ENCODE peak calls at places on chromosomes 1 and 21, in four cellular contexts. One of them, this sample, is unnamed.

GRCh38 chr1:118927826-118928225 is 60.3 kb downstream of the TBX15 start:
- DNase-seq in sigmoid colon: no peak
- DNase-seq in HCT116: no peak
- DNase-seq in GM12891: no peak
- DNase-seq in this sample: no peak

GRCh38 chr1:32540589-32540988 is 1.4 kb downstream of the ZBTB8A start:
- DNase-seq in HCT116: no peak
- DNase-seq in GM12891: no peak
- DNase-seq in sigmoid colon: no peak
- DNase-seq in this sample: no peak

GRCh38 chr21:17387030-17387617 is 125.7 kb upstream of the CXADR start:
- DNase-seq in sigmoid colon: no peak
- DNase-seq in GM12891: peak; percentile 22
- DNase-seq in HCT116: peak; percentile 51
- DNase-seq in this sample: peak; percentile 33

GRCh38 chr1:40030528-40031135 is 9.9 kb upstream of the CAP1 start:
- DNase-seq in sigmoid colon: no peak
- DNase-seq in GM12891: no peak
- DNase-seq in HCT116: no peak
- DNase-seq in this sample: no peak

GRCh38 chr1:22821027-22821426 is 110.4 kb downstream of the EPHB2 start:
- DNase-seq in sigmoid colon: no peak
- DNase-seq in HCT116: no peak
- DNase-seq in GM12891: no peak
- DNase-seq in this sample: no peak

GRCh38 chr1:222769968-222770620 is 33.1 kb downstream of the FAM177B start:
- DNase-seq in GM12891: no peak
- DNase-seq in sigmoid colon: no peak
- DNase-seq in HCT116: no peak
- DNase-seq in this sample: no peak

GRCh38 chr1:161008857-161009554 is 11.9 kb downstream of the F11R start:
- DNase-seq in HCT116: no peak
- DNase-seq in GM12891: no peak
- DNase-seq in sigmoid colon: no peak
- DNase-seq in this sample: no peak

GRCh38 chr1:213376862-213377372 is 325.9 kb downstream of the RPS6KC1 start:
- DNase-seq in GM12891: no peak
- DNase-seq in HCT116: no peak
- DNase-seq in sigmoid colon: no peak
- DNase-seq in this sample: no peak

GRCh38 chr1:89460348-89460747 is 64.3 kb upstream of the LRRC8B start:
- DNase-seq in HCT116: no peak
- DNase-seq in sigmoid colon: no peak
- DNase-seq in GM12891: no peak
- DNase-seq in this sample: no peak

GRCh38 chr1:68207129-68207689 is 25.1 kb downstream of the WLS start:
- DNase-seq in sigmoid colon: no peak
- DNase-seq in GM12891: no peak
- DNase-seq in HCT116: no peak
- DNase-seq in this sample: no peak

GRCh38 chr1:46533179-46533864 is 18.1 kb downstream of the KNCN start:
- DNase-seq in GM12891: peak; percentile 48
- DNase-seq in sigmoid colon: no peak
- DNase-seq in HCT116: no peak
- DNase-seq in this sample: no peak

GRCh38 chr1:117396636-117397035 is 29.4 kb downstream of the MAN1A2 start:
- DNase-seq in GM12891: no peak
- DNase-seq in sigmoid colon: no peak
- DNase-seq in HCT116: no peak
- DNase-seq in this sample: no peak

GRCh38 chr1:94966033-94966432 is 39.1 kb upstream of the CNN3 start:
- DNase-seq in sigmoid colon: no peak
- DNase-seq in GM12891: no peak
- DNase-seq in HCT116: no peak
- DNase-seq in this sample: no peak

GRCh38 chr1:229440821-229441537 is 7.1 kb upstream of the ACTA1 start:
- DNase-seq in sigmoid colon: no peak
- DNase-seq in GM12891: no peak
- DNase-seq in HCT116: no peak
- DNase-seq in this sample: peak; percentile 60

GRCh38 chr1:33466159-33466558 is 6.3 kb upstream of the ZSCAN20 start:
- DNase-seq in GM12891: no peak
- DNase-seq in sigmoid colon: peak; percentile 74
- DNase-seq in HCT116: no peak
- DNase-seq in this sample: no peak

GRCh38 chr1:44407430-44408180 is 2.5 kb downstream of the RNF220 start:
- DNase-seq in sigmoid colon: no peak
- DNase-seq in HCT116: no peak
- DNase-seq in GM12891: no peak
- DNase-seq in this sample: no peak

GRCh38 chr21:21715286-21715969 is 717.2 kb downstream of the NCAM2 start:
- DNase-seq in sigmoid colon: no peak
- DNase-seq in GM12891: no peak
- DNase-seq in HCT116: no peak
- DNase-seq in this sample: peak; percentile 6

GRCh38 chr1:21020151-21020550 is 156.5 kb downstream of the EIF4G3 start:
- DNase-seq in sigmoid colon: no peak
- DNase-seq in HCT116: no peak
- DNase-seq in GM12891: no peak
- DNase-seq in this sample: no peak

GRCh38 chr1:202281316-202282016 is 60.3 kb downstream of the UBE2T start:
- DNase-seq in GM12891: no peak
- DNase-seq in HCT116: no peak
- DNase-seq in sigmoid colon: no peak
- DNase-seq in this sample: peak; percentile 30

GRCh38 chr1:6245869-6246496 is 2.0 kb downstream of the HES3 start:
- DNase-seq in sigmoid colon: no peak
- DNase-seq in GM12891: no peak
- DNase-seq in HCT116: no peak
- DNase-seq in this sample: no peak

GRCh38 chr21:43025636-43026180 is 49.9 kb downstream of the CBS start:
- DNase-seq in sigmoid colon: no peak
- DNase-seq in HCT116: no peak
- DNase-seq in GM12891: no peak
- DNase-seq in this sample: no peak

DNA sequence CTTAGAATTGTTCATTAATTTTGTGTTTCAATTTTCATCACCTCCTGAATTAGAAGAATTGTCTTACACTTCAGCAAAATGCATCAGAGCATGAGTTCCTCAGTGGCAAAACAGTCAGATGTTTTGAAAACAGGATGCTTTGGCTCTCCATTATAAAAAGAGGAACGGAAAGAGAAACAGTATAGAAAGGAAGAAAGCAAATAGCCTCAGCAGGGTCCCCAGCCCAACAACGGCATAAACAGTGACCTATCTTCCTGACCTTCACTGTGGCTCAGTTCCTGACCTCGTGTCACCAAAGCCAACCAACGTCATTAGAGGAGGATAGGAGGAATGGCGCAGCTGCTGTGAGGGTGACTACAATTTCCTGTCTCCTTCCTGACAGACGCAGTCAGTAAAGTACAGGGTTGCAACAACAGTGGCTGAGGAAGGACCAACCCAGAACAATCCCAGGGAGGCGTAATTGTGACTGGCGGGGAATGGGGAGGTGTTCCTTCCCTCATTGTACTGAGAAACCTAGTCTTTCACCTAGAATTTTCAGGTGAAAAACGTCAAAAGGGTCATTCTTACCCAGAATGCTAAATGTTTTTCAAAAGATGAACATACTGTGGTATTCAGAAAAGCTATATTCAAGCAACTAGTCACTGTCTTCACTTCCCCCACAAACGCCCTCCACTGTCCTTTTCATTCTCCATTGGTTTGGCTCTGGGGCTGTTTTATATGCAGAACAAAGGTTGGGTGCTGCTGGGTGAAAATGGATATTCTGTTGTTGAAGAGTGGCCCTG is 197.9 kb upstream of the SGIP1 start:
- DNase-seq in GM12891: no peak
- DNase-seq in HCT116: no peak
- DNase-seq in sigmoid colon: peak; percentile 84
- DNase-seq in this sample: no peak
- TF ChIP-seq POLR2A in GM12891: peak; percentile 92
- TF ChIP-seq POLR2A in HCT116: no peak
- TF ChIP-seq POLR2A in sigmoid colon: no peak
- TF ChIP-seq POLR2A in this sample: no peak

DNA sequence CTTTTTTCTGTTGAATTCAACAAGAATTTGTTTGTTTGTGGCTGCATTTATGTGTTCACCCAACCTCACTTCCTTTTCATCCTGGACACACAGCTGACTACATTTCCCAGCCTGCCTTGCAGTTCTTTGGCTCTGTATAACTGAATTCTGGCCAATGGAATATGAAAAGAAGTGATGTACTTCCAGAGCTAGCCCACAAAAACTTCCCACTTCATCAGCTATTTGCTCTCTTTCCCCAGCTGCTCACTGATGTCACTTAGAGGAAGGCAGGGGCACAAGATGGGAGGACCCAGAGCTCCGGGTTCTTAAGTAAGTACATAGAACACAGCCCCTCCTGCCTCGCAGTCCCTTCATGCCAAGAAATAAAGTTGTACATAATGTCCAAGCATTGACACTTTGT is 235.0 kb upstream of the FGGY start:
- DNase-seq in HCT116: peak; percentile 32
- DNase-seq in GM12891: no peak
- DNase-seq in sigmoid colon: peak; percentile 90
- DNase-seq in this sample: no peak
- TF ChIP-seq POLR2A in HCT116: no peak
- TF ChIP-seq POLR2A in GM12891: no peak
- TF ChIP-seq POLR2A in sigmoid colon: no peak
- TF ChIP-seq POLR2A in this sample: no peak

GRCh38 chr1:25338188-25338981 is at the start of gene TMEM50A:
- DNase-seq in HCT116: peak; percentile 68
- DNase-seq in GM12891: peak; percentile 79
- DNase-seq in sigmoid colon: peak; percentile 95
- DNase-seq in this sample: peak; percentile 65
- TF ChIP-seq POLR2A in HCT116: no peak
- TF ChIP-seq POLR2A in GM12891: peak; percentile 40
- TF ChIP-seq POLR2A in sigmoid colon: peak; percentile 61
- TF ChIP-seq POLR2A in this sample: peak; percentile 58

DNA sequence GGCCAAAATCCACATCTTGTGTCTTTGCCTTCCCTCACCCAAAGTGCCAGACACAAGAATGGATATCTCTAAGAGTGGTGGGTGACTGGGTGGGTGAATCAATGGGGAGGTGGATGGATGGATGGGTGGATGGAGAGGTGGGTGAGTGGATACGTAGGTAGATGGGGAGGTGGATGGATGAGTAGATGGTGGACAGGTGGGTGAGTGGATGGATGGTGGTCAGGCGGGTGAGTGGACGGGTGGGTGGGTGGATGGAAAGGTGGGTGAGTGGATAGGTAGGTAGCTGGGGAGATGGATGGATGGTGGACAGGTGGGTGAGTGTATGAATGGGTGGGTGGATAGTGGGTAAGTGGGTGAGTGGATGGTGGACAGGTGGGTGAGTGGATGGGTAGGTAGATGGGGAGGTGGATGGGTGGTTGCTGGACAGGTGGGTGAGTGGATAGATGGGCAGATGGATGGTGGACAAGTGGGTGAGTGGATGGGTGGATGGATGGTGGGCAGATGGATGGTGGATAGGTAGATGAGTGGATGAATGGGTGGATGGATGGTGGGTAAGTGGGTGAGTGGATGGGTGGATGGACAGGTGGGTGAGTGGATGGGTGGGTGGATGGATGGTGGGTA is 34.2 kb downstream of the SLC19A1 start:
- DNase-seq in HCT116: no peak
- DNase-seq in sigmoid colon: peak; percentile 35
- DNase-seq in GM12891: no peak
- DNase-seq in this sample: no peak
- TF ChIP-seq POLR2A in HCT116: no peak
- TF ChIP-seq POLR2A in sigmoid colon: no peak
- TF ChIP-seq POLR2A in GM12891: no peak
- TF ChIP-seq POLR2A in this sample: no peak

DNA sequence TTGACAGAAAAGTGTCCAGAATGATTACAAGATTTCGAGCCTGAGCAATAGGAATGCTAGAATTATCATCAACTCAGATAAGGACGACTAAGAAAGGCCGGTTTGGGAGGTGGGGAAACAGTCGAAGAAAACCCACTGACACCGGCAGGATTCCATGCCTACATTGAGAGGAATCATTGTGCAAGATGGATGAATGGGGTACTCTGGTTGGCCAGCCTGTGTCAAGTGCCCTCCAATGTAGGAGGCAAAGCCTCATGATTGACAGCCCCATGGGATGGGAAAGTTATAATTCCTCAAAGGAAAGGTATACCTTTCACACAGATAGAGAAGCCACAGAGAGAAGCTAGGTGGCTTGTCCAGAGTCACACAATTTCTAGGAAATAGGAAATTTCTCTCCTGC is 153.5 kb upstream of the CTTNBP2NL start:
- DNase-seq in GM12891: no peak
- DNase-seq in sigmoid colon: no peak
- DNase-seq in HCT116: no peak
- DNase-seq in this sample: no peak
- TF ChIP-seq POLR2A in GM12891: no peak
- TF ChIP-seq POLR2A in sigmoid colon: no peak
- TF ChIP-seq POLR2A in HCT116: no peak
- TF ChIP-seq POLR2A in this sample: no peak

GRCh38 chr1:157043685-157044084 is 1.9 kb downstream of the ARHGEF11 start:
- DNase-seq in HCT116: no peak
- DNase-seq in GM12891: no peak
- DNase-seq in sigmoid colon: no peak
- DNase-seq in this sample: no peak

GRCh38 chr1:157044326-157044725 is 1.2 kb downstream of the ARHGEF11 start:
- DNase-seq in HCT116: no peak
- DNase-seq in sigmoid colon: no peak
- DNase-seq in GM12891: no peak
- DNase-seq in this sample: no peak

GRCh38 chr1:157045251-157046218 is at the start of gene ARHGEF11:
- DNase-seq in HCT116: peak; percentile 64
- DNase-seq in sigmoid colon: peak; percentile 95
- DNase-seq in GM12891: peak; percentile 52
- DNase-seq in this sample: peak; percentile 90

GRCh38 chr1:157042852-157043251 is 2.7 kb downstream of the ARHGEF11 start:
- DNase-seq in sigmoid colon: no peak
- DNase-seq in GM12891: no peak
- DNase-seq in HCT116: no peak
- DNase-seq in this sample: no peak

DNA sequence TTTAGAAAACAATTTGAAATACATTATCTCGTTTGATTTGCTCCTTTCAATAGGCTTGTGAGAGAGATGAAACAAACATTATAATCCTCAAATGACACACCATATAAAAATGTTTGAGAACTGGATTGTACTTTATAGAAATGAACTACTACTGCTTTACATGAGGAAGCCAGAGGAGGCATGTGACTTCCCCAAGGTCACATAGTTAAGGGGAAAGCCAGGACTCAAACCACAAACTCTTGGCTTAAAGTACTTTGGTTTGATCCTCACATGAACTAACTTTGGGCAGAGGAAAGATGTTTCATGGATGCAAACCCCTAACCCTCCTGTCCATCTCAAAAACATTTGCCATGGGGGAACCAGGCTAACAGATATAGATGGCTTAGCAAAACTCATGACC is 4.7 kb downstream of the ARHGEF11 start:
- DNase-seq in GM12891: no peak
- DNase-seq in HCT116: no peak
- DNase-seq in sigmoid colon: no peak
- DNase-seq in this sample: no peak
- TF ChIP-seq POLR2A in GM12891: no peak
- TF ChIP-seq POLR2A in HCT116: no peak
- TF ChIP-seq POLR2A in sigmoid colon: no peak
- TF ChIP-seq POLR2A in this sample: no peak